ENCODE peak calls at places on chromosome 7, in five cellular contexts. X is H9, P is neuronal stem cell, B is IMR-90, Z is trophoblast cell. Y is an unnamed sample.

GRCh38 chr7:30240401-30240800 is 44.0 kb upstream of the ZNRF2 start:
- DNase-seq in X (no peak), P (no peak), Z (no peak), B (no peak), Y (peak; percentile 2)

GRCh38 chr7:74272305-74273038 is 16.7 kb upstream of the CLIP2 start:
- DNase-seq in X (peak; percentile 72), P (no peak), Z (peak; percentile 62), B (peak; percentile 97), Y (peak; percentile 99)

GRCh38 chr7:86152926-86153325 is 490.8 kb upstream of the GRM3 start:
- DNase-seq in B (no peak), X (no peak), P (no peak), Z (no peak), Y (no peak)

GRCh38 chr7:141074162-141074989 is 512 bp downstream of the TMEM178B start:
- DNase-seq in Z (peak; percentile 3), X (peak; percentile 63), B (no peak), P (peak; percentile 48), Y (peak; percentile 16)

GRCh38 chr7:98110249-98111022 is 3.8 kb downstream of the LMTK2 start:
- DNase-seq in B (peak; percentile 9), X (no peak), P (no peak), Z (no peak), Y (no peak)

GRCh38 chr7:66629222-66629658 is 559 bp downstream of the KCTD7 start:
- DNase-seq in B (no peak), P (peak; percentile 35), X (no peak), Z (no peak), Y (no peak)

GRCh38 chr7:80829527-80829926 is 89.3 kb downstream of the SEMA3C start:
- DNase-seq in P (no peak), B (no peak), Z (peak; percentile 50), X (no peak), Y (no peak)

GRCh38 chr7:27148776-27149641 is 1.4 kb upstream of the HOXA6 start:
- DNase-seq in Z (no peak), B (no peak), P (no peak), X (no peak), Y (peak; percentile 17)

GRCh38 chr7:143255564-143255963 is 7.7 kb upstream of the GSTK1 start:
- DNase-seq in X (no peak), Z (no peak), B (no peak), P (no peak), Y (peak; percentile 53)

GRCh38 chr7:158649279-158649678 is 55.3 kb downstream of the NCAPG2 start:
- DNase-seq in B (peak; percentile 94), P (no peak), Z (peak; percentile 83), X (no peak), Y (peak; percentile 88)

GRCh38 chr7:84923348-84923747 is 263.5 kb downstream of the SEMA3D start:
- DNase-seq in P (no peak), B (no peak), X (no peak), Z (no peak), Y (no peak)

GRCh38 chr7:51286392-51286791 is 30.2 kb downstream of the COBL start:
- DNase-seq in X (no peak), Z (no peak), B (no peak), P (no peak), Y (no peak)

GRCh38 chr7:143279186-143280098 is 5.3 kb upstream of the TMEM139 start:
- DNase-seq in B (peak; percentile 68), P (peak; percentile 66), Z (peak; percentile 95), X (no peak), Y (peak; percentile 81)

GRCh38 chr7:33773053-33773452 is 132.3 kb upstream of the BMPER start:
- DNase-seq in P (no peak), B (peak; percentile 68), Z (no peak), X (no peak), Y (peak; percentile 29)

GRCh38 chr7:116859323-116859722 is 3.1 kb upstream of the CAPZA2 start:
- DNase-seq in P (no peak), X (no peak), Z (peak; percentile 82), B (peak; percentile 87), Y (peak; percentile 91)

GRCh38 chr7:157412021-157412443 is 75.2 kb downstream of the DNAJB6 start:
- DNase-seq in X (no peak), B (peak; percentile 95), P (no peak), Z (peak; percentile 63), Y (peak; percentile 65)

GRCh38 chr7:40848541-40849221 is 713.9 kb downstream of the SUGCT start:
- DNase-seq in Z (peak; percentile 64), B (peak; percentile 36), X (no peak), P (no peak), Y (no peak)

GRCh38 chr7:20112646-20113045 is 104.5 kb downstream of the MACC1 start:
- DNase-seq in X (no peak), P (peak; percentile 18), Z (no peak), B (no peak), Y (no peak)

GRCh38 chr7:39650676-39651075 is 27.3 kb downstream of the RALA start:
- DNase-seq in Z (no peak), P (no peak), X (no peak), B (peak; percentile 81), Y (peak; percentile 28)

GRCh38 chr7:127907638-127908040 is 123.6 kb downstream of the LRRC4 start:
- DNase-seq in B (peak; percentile 93), P (no peak), X (no peak), Z (no peak), Y (peak; percentile 76)

GRCh38 chr7:22193361-22194016 is 163.5 kb downstream of the RAPGEF5 start:
- DNase-seq in B (peak; percentile 8), P (peak; percentile 78), X (peak; percentile 84), Z (no peak), Y (peak; percentile 50)

GRCh38 chr7:158973941-158974785 is 117.8 kb downstream of the DYNC2I1 start:
- DNase-seq in Z (no peak), P (no peak), X (no peak), B (no peak), Y (no peak)

GRCh38 chr7:11331128-11332102 is 357.7 kb downstream of the PHF14 start:
- DNase-seq in P (no peak), X (no peak), B (no peak), Z (peak; percentile 27), Y (peak; percentile 36)

GRCh38 chr7:27110977-27111752 is 8.7 kb upstream of the HOXA2 start:
- DNase-seq in P (no peak), X (no peak), B (peak; percentile 92), Z (no peak), Y (peak; percentile 42)

GRCh38 chr7:27192546-27193334 is 7.2 kb downstream of the HOXA13 start:
- DNase-seq in B (no peak), Z (no peak), P (no peak), X (peak; percentile 30), Y (no peak)

GRCh38 chr7:156604836-156605695 is 35.5 kb upstream of the RNF32 start:
- DNase-seq in B (no peak), X (no peak), P (no peak), Z (no peak), Y (no peak)

GRCh38 chr7:25124485-25125136 is 449 bp downstream of the CYCS start:
- DNase-seq in B (no peak), P (peak; percentile 9), X (no peak), Z (peak; percentile 40), Y (no peak)

GRCh38 chr7:83677180-83677866 is 28.4 kb upstream of the SEMA3E start:
- DNase-seq in X (no peak), B (peak; percentile 94), P (no peak), Z (peak; percentile 51), Y (peak; percentile 99)

GRCh38 chr7:16991551-16991950 is 109.8 kb upstream of the AGR3 start:
- DNase-seq in P (no peak), X (no peak), B (no peak), Z (no peak), Y (no peak)

GRCh38 chr7:121259826-121260225 is 69.0 kb upstream of the WNT16 start:
- DNase-seq in X (no peak), P (no peak), Z (peak; percentile 16), B (no peak), Y (no peak)

DNA sequence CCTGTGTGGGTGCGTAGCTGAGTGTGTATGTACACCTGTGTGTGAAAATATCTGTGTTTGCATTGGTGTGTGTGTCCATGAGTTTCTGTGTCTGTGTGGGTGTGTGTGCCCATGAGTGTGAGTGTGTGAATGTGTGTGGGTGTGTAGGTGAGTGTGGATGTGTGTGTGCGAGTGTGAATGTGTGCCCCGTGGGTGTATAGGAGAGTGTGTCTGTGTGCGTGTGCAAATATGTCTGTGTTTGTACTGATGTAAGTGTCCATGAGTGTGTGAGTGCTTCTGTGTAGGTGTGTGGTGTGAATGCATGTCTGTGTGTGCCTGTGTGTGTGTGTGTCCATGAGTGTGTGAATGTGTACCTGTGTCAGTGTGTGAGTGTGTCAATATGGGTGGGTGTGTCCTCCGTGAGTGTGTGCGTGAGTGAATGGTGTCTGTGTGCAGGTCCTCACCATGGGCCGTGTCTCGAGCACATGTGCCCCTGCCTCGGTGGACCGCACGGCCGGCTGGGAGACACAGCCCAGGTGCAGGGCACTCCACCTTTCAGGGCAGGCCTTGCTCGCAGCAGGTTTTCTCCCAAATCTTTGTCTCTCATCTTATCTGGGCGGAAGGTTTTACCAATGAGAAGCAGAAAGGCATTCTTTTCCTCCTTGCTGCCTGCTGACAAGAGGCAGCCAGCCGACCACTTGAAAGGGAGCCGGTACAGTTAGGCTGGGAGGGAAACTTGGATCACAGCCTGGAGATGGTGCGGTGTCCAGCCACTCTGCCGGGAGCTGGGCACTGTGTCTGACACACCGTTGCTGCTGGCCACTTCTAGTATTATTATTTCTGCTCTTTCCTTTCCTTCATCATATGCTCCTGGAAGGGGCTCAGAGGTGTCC is 107.1 kb upstream of the FAM20C start:
- DNase-seq in B (peak; percentile 54), X (peak; percentile 25), Z (peak; percentile 44), P (no peak), Y (no peak)
- H3K14ac ChIP-seq in B (peak overlapping the region; percentile 27), X (no peak overlapping the region), Z (no peak overlapping the region), P (no peak overlapping the region), Y (no peak overlapping the region)

DNA sequence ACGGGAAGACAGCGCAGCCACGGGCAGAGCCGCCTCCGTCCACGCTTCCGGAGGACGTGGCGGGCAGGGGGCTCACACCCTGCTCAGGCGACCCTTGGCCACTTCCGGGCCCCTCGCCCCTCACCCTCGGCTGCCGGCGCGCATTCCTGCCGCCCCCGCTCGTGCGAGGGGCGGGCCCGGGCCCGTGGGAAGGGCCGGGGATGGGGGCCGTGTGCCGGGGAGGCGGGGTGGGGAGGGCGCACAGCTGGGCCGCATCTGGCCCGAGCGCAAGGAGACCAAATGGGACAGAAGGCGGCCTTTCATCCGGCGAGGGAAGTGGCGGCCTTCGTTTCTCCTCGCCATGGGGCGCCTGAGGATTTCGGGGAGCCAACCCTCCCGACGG is 846 bp upstream of the LFNG start:
- DNase-seq in B (no peak), X (no peak), Z (no peak), P (no peak), Y (no peak)
- H2BK120ac ChIP-seq in B (peak overlapping the region; percentile 92), X (no peak overlapping the region), Z (no peak overlapping the region), P (peak overlapping the region; percentile 88), Y (no peak overlapping the region)

GRCh38 chr7:137931823-137932222 is 70.1 kb downstream of the CREB3L2 start:
- DNase-seq in Z (no peak), B (no peak), X (no peak), P (no peak), Y (no peak)
- H4K8ac ChIP-seq in Z (no peak overlapping the region), B (peak overlapping the region; percentile 39), X (no peak overlapping the region), P (no peak overlapping the region), Y (no peak overlapping the region)

GRCh38 chr7:44162179-44162578 is 21.0 kb upstream of the MYL7 start:
- DNase-seq in X (no peak), Z (peak; percentile 22), P (no peak), B (no peak), Y (no peak)
- H3K14ac ChIP-seq in X (no peak overlapping the region), Z (no peak overlapping the region), P (no peak overlapping the region), B (no peak overlapping the region), Y (no peak overlapping the region)

Y was measured in mesenchymal stem cell.